ENCODE peak calls at places on chromosomes 7 and 10, in seven cellular contexts. S is IMR-90, F is HepG2, Q is HCT116, B is K562, X is H1, M is GM12878. U is an unnamed sample.

GRCh38 chr10:76769161-76769560 is 868.4 kb downstream of the KCNMA1 start:
- DNase-seq in S (no peak), F (no peak), Q (no peak), B (no peak), X (no peak), M (no peak), U (no peak)

GRCh38 chr10:20446794-20447193 is 450.3 kb downstream of the NEBL start:
- DNase-seq in S (no peak), F (no peak), Q (no peak), B (no peak), X (no peak), M (no peak), U (no peak)

GRCh38 chr7:103866919-103867318 is 122.5 kb downstream of the RELN start:
- DNase-seq in S (no peak), F (peak; percentile 71), Q (no peak), B (no peak), X (no peak), M (no peak), U (no peak)

GRCh38 chr7:6226194-6226799 is 46.1 kb downstream of the CYTH3 start:
- DNase-seq in S (peak; percentile 82), F (no peak), Q (no peak), B (no peak), X (no peak), M (no peak), U (no peak)

GRCh38 chr10:7378602-7379403 is 32.0 kb downstream of the SFMBT2 start:
- DNase-seq in S (no peak), F (no peak), Q (no peak), B (no peak), X (no peak), M (no peak), U (no peak)

GRCh38 chr10:67549390-67549789 is 146.6 kb downstream of the CTNNA3 start:
- DNase-seq in S (peak; percentile 73), F (no peak), Q (no peak), B (no peak), X (no peak), M (no peak), U (peak; percentile 12)

GRCh38 chr10:56881218-56881617 is 520.2 kb upstream of the ZWINT start:
- DNase-seq in S (no peak), F (no peak), Q (no peak), B (no peak), X (no peak), M (no peak), U (no peak)

GRCh38 chr10:132162021-132162531 is 24.7 kb upstream of the DPYSL4 start:
- DNase-seq in S (no peak), F (no peak), Q (no peak), B (no peak), X (no peak), M (no peak), U (no peak)

GRCh38 chr7:33666526-33666925 is 238.8 kb upstream of the BMPER start:
- DNase-seq in S (peak; percentile 6), F (no peak), Q (no peak), B (no peak), X (no peak), M (no peak), U (no peak)

GRCh38 chr10:85319150-85319549 is 990.8 kb downstream of the CCSER2 start:
- DNase-seq in S (no peak), F (no peak), Q (no peak), B (no peak), X (no peak), M (no peak), U (no peak)

GRCh38 chr10:111379521-111379920 is 302.7 kb downstream of the ADRA2A start:
- DNase-seq in S (no peak), F (no peak), Q (no peak), B (no peak), X (no peak), M (no peak), U (no peak)

GRCh38 chr7:113256883-113257531 is 138.7 kb upstream of the SMIM30 start:
- DNase-seq in S (no peak), F (no peak), Q (no peak), B (no peak), X (no peak), M (no peak), U (no peak)

GRCh38 chr7:158586499-158587191 is 978 bp downstream of the PTPRN2 start:
- DNase-seq in S (no peak), F (no peak), Q (no peak), B (no peak), X (no peak), M (no peak), U (no peak)

GRCh38 chr10:3848005-3848767 is 63.2 kb upstream of the KLF6 start:
- DNase-seq in S (peak; percentile 51), F (no peak), Q (no peak), B (no peak), X (no peak), M (no peak), U (no peak)

GRCh38 chr7:149562602-149563001 is 65.0 kb upstream of the ZNF746 start:
- DNase-seq in S (peak; percentile 63), F (no peak), Q (no peak), B (no peak), X (no peak), M (no peak), U (no peak)

GRCh38 chr10:97974108-97974507 is 56.3 kb downstream of the CRTAC1 start:
- DNase-seq in S (no peak), F (no peak), Q (no peak), B (no peak), X (no peak), M (no peak), U (no peak)

GRCh38 chr7:29485376-29486190 is 78.1 kb upstream of the PRR15 start:
- DNase-seq in S (no peak), F (peak; percentile 77), Q (no peak), B (no peak), X (no peak), M (no peak), U (no peak)

GRCh38 chr10:94239696-94240095 is 123.0 kb downstream of the NOC3L start:
- DNase-seq in S (no peak), F (no peak), Q (no peak), B (no peak), X (no peak), M (no peak), U (no peak)

GRCh38 chr7:132221356-132221755 is 354.9 kb downstream of the PLXNA4 start:
- DNase-seq in S (no peak), F (no peak), Q (no peak), B (no peak), X (no peak), M (no peak), U (no peak)

GRCh38 chr7:47480576-47481538 is 101.1 kb downstream of the TNS3 start:
- DNase-seq in S (no peak), F (no peak), Q (no peak), B (no peak), X (peak; percentile 62), M (peak; percentile 31), U (no peak)

GRCh38 chr7:87146740-87147386 is 5.4 kb upstream of the DMTF1 start:
- DNase-seq in S (no peak), F (no peak), Q (no peak), B (no peak), X (no peak), M (no peak), U (no peak)

GRCh38 chr7:120996333-120996982 is 7.9 kb downstream of the CPED1 start:
- DNase-seq in S (peak; percentile 91), F (no peak), Q (no peak), B (no peak), X (no peak), M (no peak), U (peak; percentile 85)

GRCh38 chr10:65341323-65341922 is 1584.4 kb upstream of the LRRTM3 start:
- DNase-seq in S (no peak), F (no peak), Q (no peak), B (no peak), X (no peak), M (no peak), U (peak; percentile 97)

DNA sequence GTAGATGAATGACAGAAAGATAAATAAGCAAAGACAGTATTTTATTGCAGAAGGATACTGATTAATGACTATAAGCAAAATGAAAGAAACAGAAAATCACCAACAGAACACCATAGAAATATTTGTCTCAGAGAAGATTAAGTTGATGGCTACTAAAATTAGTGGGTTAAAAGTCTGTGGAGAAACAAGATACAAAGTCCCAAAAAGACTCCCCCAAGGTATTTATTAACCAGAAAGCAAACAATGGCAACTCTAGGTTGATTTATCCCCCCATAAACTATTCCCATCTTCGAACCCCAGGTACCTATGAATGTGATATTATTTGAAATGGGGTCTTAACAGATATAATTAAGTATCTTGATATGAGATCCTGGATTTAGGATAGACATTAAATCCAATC is 1104.5 kb upstream of the PHF14 start:
- DNase-seq in S (no peak), F (no peak), Q (no peak), B (no peak), X (no peak), M (no peak), U (no peak)
- H4K20me1 ChIP-seq in S (no peaks in the 10 kb centered on the region), F (no peaks in the 10 kb centered on the region), Q (no peaks in the 10 kb centered on the region), B (no peaks in the 10 kb centered on the region), X (no peaks in the 10 kb centered on the region), M (no peaks in the 10 kb centered on the region), U (no peaks in the 10 kb centered on the region)

DNA sequence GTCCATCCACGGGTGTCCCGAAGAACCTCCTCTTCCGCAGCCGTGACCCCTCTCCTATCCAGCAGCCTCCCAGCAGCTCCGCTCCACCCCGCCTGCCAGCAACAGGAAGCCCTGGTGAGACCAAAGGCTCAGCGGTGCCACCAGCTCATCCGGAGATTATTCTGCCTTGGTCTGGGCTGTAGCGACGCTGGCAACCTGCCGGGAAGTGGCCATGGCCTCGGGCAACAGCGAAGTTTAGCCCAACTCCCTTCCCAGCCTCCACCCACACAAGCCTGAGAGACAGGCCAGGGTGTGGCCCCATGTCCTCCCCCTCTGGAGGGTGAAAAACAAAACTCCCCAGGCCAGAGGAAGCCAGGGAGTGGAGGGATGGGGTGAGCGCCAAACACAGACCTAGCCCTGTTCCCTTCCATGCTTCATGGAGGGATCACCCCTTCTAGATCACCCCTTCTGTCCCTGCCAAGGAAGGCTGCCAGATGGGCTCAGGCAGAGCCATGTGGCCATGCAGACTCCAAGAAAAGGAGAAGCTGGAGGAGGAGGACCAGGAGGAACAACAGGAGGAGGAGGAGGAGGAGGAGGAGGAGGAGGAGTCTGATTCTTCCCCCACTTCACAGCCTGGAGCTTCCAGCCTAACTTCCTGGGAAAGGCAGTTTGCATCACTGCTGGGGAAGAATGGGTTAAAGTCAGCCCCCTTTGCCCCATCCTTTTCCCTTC is 924 bp downstream of the CALHM2 start:
- DNase-seq in S (no peak), F (no peak), Q (peak; percentile 73), B (peak; percentile 34), X (no peak), M (no peak), U (peak; percentile 52)
- TF ChIP-seq POLR2A in S (no peak), F (no peak), Q (no peak), B (no peak), X (no peak), M (peak; percentile 48), U (no peak)

DNA sequence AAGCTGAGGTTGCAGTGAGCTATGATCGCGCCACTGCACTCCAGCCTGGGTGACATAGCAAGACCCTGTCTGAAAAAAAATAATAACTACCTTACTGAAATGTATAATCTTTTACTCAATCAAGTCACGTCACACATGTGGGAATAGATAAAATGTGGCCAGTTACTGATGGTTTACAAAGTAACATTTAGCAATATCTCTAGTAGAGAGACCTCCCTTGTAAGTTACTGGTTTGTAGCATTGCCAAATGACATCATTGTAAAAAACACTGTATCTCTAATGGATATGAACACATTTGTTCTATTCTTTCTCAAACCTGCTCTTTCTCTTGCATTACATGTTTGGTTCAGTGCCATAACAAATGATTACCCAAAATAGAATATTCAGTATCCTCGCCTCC is 18.8 kb downstream of the TET1 start:
- DNase-seq in S (peak; percentile 62), F (no peak), Q (no peak), B (no peak), X (no peak), M (no peak), U (no peak)
- H4K20me1 ChIP-seq in S (no peaks in the 10 kb centered on the region), F (no peaks in the 10 kb centered on the region), Q (no peaks in the 10 kb centered on the region), B (no peaks in the 10 kb centered on the region), X (no peaks in the 10 kb centered on the region), M (no peaks in the 10 kb centered on the region), U (no peaks in the 10 kb centered on the region)

GRCh38 chr10:17228081-17229015 is at the start of gene VIM:
- DNase-seq in S (peak; percentile 96), F (no peak), Q (peak; percentile 84), B (peak; percentile 83), X (peak; percentile 79), M (peak; percentile 69), U (peak; percentile 97)
- TF ChIP-seq POLR2A in S (peak; percentile 68), F (no peak), Q (no peak), B (peak; percentile 66), X (no peak), M (peak; percentile 53), U (peak; percentile 92)